ENCODE peak calls at places on chromosomes 3 and 15, in four cellular contexts. J, Q, C and G are unnamed samples.

GRCh38 chr3:115814778-115815380 is 191.6 kb downstream of the GAP43 start:
- DNase-seq in C (peak; percentile 50), Q (no peak), J (peak; percentile 70), G (peak; percentile 71)

GRCh38 chr3:163071684-163072083 is 1575.1 kb downstream of the OTOL1 start:
- DNase-seq in J (no peak), Q (no peak), C (no peak), G (no peak)

GRCh38 chr15:55827965-55828364 is 85.0 kb upstream of the PRTG start:
- DNase-seq in C (no peak), J (no peak), Q (no peak), G (no peak)

GRCh38 chr3:157589168-157589567 is 86.0 kb upstream of the VEPH1 start:
- DNase-seq in J (no peak), Q (no peak), C (no peak), G (no peak)

GRCh38 chr3:156535162-156535627 is 19.7 kb downstream of the SSR3 start:
- DNase-seq in J (peak; percentile 96), C (peak; percentile 46), Q (no peak), G (peak; percentile 44)

GRCh38 chr3:23405081-23405480 is 202.0 kb downstream of the UBE2E2 start:
- DNase-seq in J (no peak), C (no peak), Q (no peak), G (no peak)

GRCh38 chr3:169026543-169027181 is 636.9 kb downstream of the MECOM start:
- DNase-seq in J (peak; percentile 1), Q (no peak), C (no peak), G (no peak)

GRCh38 chr15:72005483-72005882 is 112.5 kb downstream of the MYO9A start:
- DNase-seq in J (no peak), C (no peak), Q (no peak), G (no peak)

GRCh38 chr15:53009093-53009492 is 219.0 kb upstream of the ONECUT1 start:
- DNase-seq in Q (no peak), J (no peak), C (no peak), G (no peak)

GRCh38 chr15:76533995-76534394 is 197.4 kb downstream of the ISL2 start:
- DNase-seq in C (no peak), J (peak; percentile 32), Q (no peak), G (no peak)

GRCh38 chr3:116391296-116392201 is 53.7 kb downstream of the LSAMP start:
- DNase-seq in C (no peak), J (no peak), Q (no peak), G (no peak)

GRCh38 chr3:131031660-131032059 is 5.0 kb downstream of the NEK11 start:
- DNase-seq in J (no peak), C (no peak), Q (no peak), G (no peak)

GRCh38 chr15:44532689-44533088 is 4.3 kb upstream of the EIF3J start:
- DNase-seq in Q (no peak), C (no peak), J (no peak), G (no peak)

GRCh38 chr3:71926242-71926560 is 141.3 kb upstream of the PROK2 start:
- DNase-seq in J (peak; percentile 39), Q (no peak), C (peak; percentile 43), G (peak; percentile 88)

GRCh38 chr3:186241910-186242821 is 119.9 kb downstream of the DGKG start:
- DNase-seq in C (peak; percentile 64), Q (no peak), J (peak; percentile 92), G (peak; percentile 64)

GRCh38 chr3:175672119-175672689 is 813.1 kb downstream of the NAALADL2 start:
- DNase-seq in C (no peak), Q (no peak), J (no peak), G (no peak)

GRCh38 chr3:71006810-71007785 is 576.4 kb downstream of the FOXP1 start:
- DNase-seq in Q (no peak), C (peak; percentile 31), J (peak; percentile 20), G (peak; percentile 60)

GRCh38 chr3:120102232-120102631 is 8.0 kb upstream of the GSK3B start:
- DNase-seq in J (no peak), Q (no peak), C (no peak), G (no peak)

GRCh38 chr15:89625716-89626115 is 29.6 kb downstream of the KIF7 start:
- DNase-seq in C (no peak), Q (no peak), J (no peak), G (no peak)

GRCh38 chr3:27746838-27747237 is 24.7 kb upstream of the EOMES start:
- DNase-seq in J (no peak), Q (no peak), C (no peak), G (no peak)

GRCh38 chr3:149462051-149462450 is 12.4 kb upstream of the TM4SF4 start:
- DNase-seq in Q (no peak), J (no peak), C (no peak), G (no peak)

GRCh38 chr15:47588968-47589367 is 128.3 kb upstream of the SEMA6D start:
- DNase-seq in J (no peak), Q (no peak), C (no peak), G (no peak)

DNA sequence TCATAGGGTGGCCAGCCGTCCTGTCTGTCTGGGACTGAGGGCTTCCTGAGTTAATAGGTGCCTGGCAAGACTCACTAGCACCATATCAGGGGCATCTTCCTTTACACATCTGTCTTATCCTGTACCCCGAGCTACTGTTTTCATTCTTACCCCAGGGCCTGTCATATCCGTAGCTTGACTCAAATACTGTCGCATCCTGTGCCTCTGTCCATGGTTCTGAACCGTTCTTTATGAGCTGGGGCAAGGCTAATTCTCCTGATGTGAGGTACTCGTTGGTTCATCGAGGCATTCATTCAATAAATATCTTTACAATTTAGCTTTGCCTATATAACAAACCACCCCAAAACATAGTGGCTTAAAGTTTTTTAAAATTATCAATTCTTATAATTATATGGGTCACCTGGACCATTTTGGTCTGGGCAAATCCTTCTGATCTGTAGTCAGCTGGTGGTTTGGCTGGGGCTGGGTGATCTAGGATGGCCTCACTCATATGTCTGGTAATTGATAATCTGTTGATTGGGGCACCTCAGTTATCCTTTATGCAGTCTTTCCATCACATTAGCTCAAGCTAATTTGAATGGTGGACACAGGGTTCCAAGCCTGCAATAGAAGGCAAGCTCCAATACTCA is 121.2 kb downstream of the TLE3 start:
- DNase-seq in C (no peak), J (peak; percentile 21), Q (no peak), G (peak; percentile 58)
- TF ChIP-seq SUZ12 in C (no peak), J (no peak), Q (no peak), G (no peak)

GRCh38 chr3:138902166-138902565 is 44.8 kb downstream of the FOXL2 start:
- DNase-seq in C (no peak), Q (no peak), J (no peak), G (no peak)

GRCh38 chr3:138898301-138898700 is 48.6 kb downstream of the FOXL2 start:
- DNase-seq in Q (no peak), C (no peak), J (no peak), G (no peak)

GRCh38 chr3:138899592-138899991 is 47.3 kb downstream of the FOXL2 start:
- DNase-seq in Q (no peak), C (no peak), J (no peak), G (no peak)

GRCh38 chr3:138898708-138899107 is 48.2 kb downstream of the FOXL2 start:
- DNase-seq in C (no peak), J (no peak), Q (no peak), G (no peak)

GRCh38 chr3:138901579-138901978 is 45.4 kb downstream of the FOXL2 start:
- DNase-seq in Q (no peak), J (no peak), C (no peak), G (no peak)
- H3K4me1 ChIP-seq in Q (no peaks in the 10 kb centered on the region), J (no peaks in the 10 kb centered on the region), C (no peaks in the 10 kb centered on the region), G (no peaks in the 10 kb centered on the region)

DNA sequence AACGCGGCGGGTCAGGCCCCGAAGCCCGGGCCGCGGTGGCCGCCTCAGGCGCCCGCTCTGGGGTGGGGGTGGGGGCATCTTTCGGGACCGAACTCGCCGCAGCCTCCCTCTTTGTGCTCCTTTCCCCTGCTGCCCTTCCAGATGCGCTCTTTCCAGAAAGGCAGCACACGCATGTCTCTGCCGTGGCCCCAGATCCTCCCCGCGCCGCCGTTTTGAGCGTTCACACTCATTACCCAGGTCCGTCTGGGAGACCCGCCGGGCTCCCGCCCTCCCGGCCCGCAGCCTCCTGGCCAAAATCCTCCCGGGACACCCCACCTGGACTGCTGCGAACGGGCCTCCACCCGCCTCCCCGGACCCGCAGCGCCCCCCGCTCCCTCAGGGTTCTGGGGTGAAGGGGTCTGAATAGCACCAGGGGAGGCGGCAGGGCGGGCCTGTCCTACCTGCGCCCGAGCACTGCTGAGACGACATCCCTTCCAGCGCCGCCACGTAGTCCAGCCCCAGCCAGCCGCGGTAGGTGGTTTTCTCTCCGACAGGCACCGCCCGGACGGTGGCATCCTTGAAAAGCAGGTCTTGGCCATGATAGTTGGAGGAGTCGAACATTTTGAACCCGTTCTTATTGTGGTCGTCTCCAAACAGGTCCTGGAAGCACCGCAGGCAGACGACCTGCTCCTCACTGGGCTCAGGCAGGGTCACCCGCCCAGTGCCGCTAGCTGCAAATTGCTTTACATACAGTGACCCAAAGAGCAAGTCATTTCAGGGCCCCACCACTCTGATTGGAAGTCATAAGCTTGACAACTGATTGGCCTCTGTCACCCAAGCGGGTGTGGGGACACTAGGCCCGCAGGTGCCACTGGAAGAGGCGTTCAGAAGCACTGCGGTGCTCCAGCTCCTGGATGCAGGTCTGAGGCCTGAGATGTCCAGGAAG is 25.9 kb downstream of the MELTF start:
- DNase-seq in J (no peak), Q (no peak), C (no peak), G (no peak)
- H3K9ac ChIP-seq in J (peak overlapping the region; percentile 60), Q (peak overlapping the region; percentile 79), C (peak overlapping the region; percentile 57), G (peak overlapping the region; percentile 84)

DNA sequence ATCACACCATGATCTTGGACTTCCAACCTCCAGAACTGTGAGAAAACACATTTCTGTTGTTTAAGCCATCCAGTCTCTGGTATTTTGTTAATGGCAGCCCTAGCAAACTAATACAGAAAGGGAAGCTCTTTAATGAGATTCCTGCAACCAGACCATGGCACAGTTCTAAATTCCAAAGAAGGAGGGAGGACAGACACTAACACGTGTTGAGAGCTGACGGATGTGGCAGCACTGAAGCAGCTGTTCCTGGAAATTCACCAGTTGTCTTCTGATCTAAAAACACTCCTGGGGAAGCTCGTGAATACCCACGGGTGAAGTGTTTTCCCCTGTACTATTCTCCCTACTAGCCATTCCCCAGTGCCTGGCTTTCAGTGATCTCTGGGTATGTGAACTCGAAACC is 56.7 kb downstream of the RPL22L1 start:
- DNase-seq in C (no peak), J (no peak), Q (no peak), G (no peak)
- TF ChIP-seq SUZ12 in C (no peak), J (no peak), Q (no peak), G (no peak)

GRCh38 chr3:9396632-9397330 is 634 bp upstream of the SETD5 start:
- DNase-seq in J (peak; percentile 98), Q (peak; percentile 98), C (peak; percentile 97), G (peak; percentile 98)
- H3K4me1 ChIP-seq in J (peaks cover 59% of the 10 kb centered on the region), Q (peaks cover 8% of the 10 kb centered on the region), C (peaks cover 10% of the 10 kb centered on the region), G (peaks cover 3% of the 10 kb centered on the region)

DNA sequence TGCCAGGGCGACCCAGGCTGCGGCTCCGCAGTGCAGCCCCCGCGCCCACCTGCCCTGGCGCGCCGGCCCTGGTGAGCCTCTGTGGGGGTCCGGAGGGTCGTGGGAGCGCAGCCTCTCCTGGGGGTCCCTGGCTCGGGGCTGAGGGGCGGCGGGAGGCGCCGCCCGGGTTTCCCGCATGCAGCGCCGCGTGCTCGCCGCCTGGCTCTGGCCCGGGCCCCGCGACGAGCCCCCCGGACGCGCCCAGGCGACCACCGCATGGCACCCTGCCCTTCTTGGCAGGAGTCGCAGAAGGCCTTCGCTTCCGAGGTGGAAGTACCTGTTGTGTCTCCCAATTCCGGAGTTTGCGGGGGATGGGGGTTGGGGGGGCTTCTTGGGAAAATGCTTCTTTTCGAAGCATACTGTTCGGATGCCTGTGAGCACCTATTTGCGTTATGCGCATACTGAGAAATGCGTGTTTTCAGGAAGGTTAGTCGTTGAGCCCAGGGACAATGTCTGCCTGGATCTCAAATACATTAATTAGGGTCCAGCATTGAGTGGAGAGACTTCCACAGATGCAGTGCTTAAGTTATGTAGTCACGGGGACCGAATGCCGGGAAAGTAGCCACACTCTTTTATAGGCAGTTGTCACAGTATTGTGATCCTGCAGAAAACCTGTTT is 1.3 kb downstream of the GABRA5 start:
- DNase-seq in Q (no peak), J (no peak), C (no peak), G (no peak)
- H3K9ac ChIP-seq in Q (no peak overlapping the region), J (no peak overlapping the region), C (no peak overlapping the region), G (peak overlapping the region; percentile 80)